ENCODE peak calls at places on chromosome 2, in ten cellular contexts. Y, R, Q, M, Z, I, E, K, T and F are unnamed samples.

GRCh38 chr2:198287706-198288105 is 483.3 kb downstream of the PLCL1 start:
- DNase-seq in Q (no peak), R (no peak), Z (no peak), I (no peak), Y (no peak), T (no peak), M (no peak), E (no peak), K (no peak), F (no peak)

GRCh38 chr2:119230630-119231185 is 7.1 kb downstream of the STEAP3 start:
- DNase-seq in R (peak; percentile 45), M (no peak), T (no peak), Q (peak; percentile 62), Z (peak; percentile 73), K (peak; percentile 38), E (no peak), Y (no peak), I (peak; percentile 63), F (no peak)

GRCh38 chr2:66305714-66306113 is 129.2 kb upstream of the MEIS1 start:
- DNase-seq in Z (no peak), Q (peak; percentile 6), K (no peak), I (peak; percentile 2), R (peak; percentile 6), Y (peak; percentile 1), T (no peak), M (no peak), E (no peak), F (no peak)

GRCh38 chr2:171966688-171967087 is 33.1 kb upstream of the METAP1D start:
- DNase-seq in M (no peak), Y (no peak), I (no peak), R (no peak), K (no peak), Q (no peak), T (no peak), Z (no peak), E (no peak), F (no peak)

GRCh38 chr2:23673830-23674679 is 252.9 kb downstream of the ATAD2B start:
- DNase-seq in I (no peak), K (no peak), T (no peak), M (peak; percentile 81), Z (peak; percentile 7), E (no peak), Y (peak; percentile 32), Q (no peak), R (peak; percentile 25), F (no peak)

GRCh38 chr2:97849881-97850540 is 136.6 kb downstream of the ZAP70 start:
- DNase-seq in M (no peak), Z (peak; percentile 46), R (peak; percentile 26), I (peak; percentile 18), E (no peak), K (peak; percentile 6), Y (peak; percentile 15), T (no peak), Q (no peak), F (no peak)

GRCh38 chr2:96556441-96557330 is 20.1 kb downstream of the ARID5A start:
- DNase-seq in I (peak; percentile 87), K (peak; percentile 86), R (peak; percentile 82), T (peak; percentile 74), M (no peak), Z (peak; percentile 97), Y (peak; percentile 72), Q (peak; percentile 63), E (no peak), F (peak; percentile 65)

GRCh38 chr2:2083113-2083757 is 247.8 kb downstream of the MYT1L start:
- DNase-seq in M (no peak), Q (no peak), E (no peak), T (no peak), I (no peak), R (no peak), K (no peak), Y (no peak), Z (no peak), F (no peak)

GRCh38 chr2:101679037-101679726 is 18.3 kb upstream of the MAP4K4 start:
- DNase-seq in Z (peak; percentile 65), M (no peak), T (no peak), E (no peak), I (peak; percentile 84), Q (peak; percentile 95), K (peak; percentile 78), R (peak; percentile 71), Y (peak; percentile 86), F (no peak)

GRCh38 chr2:62305421-62306176 is 109.7 kb downstream of the B3GNT2 start:
- DNase-seq in E (peak; percentile 29), Q (no peak), K (no peak), I (no peak), Y (no peak), R (no peak), Z (no peak), T (peak; percentile 80), M (no peak), F (peak; percentile 77)

GRCh38 chr2:6054394-6054732 is 362.2 kb downstream of the SOX11 start:
- DNase-seq in E (no peak), M (no peak), T (no peak), R (no peak), Q (no peak), Y (no peak), I (no peak), Z (no peak), K (no peak), F (no peak)

GRCh38 chr2:96580771-96581170 is 44.2 kb downstream of the ARID5A start:
- DNase-seq in Z (no peak), I (no peak), T (no peak), Q (no peak), E (no peak), Y (peak; percentile 19), M (peak; percentile 73), R (peak; percentile 64), K (no peak), F (no peak)

GRCh38 chr2:190649798-190650390 is 1.0 kb downstream of the NAB1 start:
- DNase-seq in Y (peak; percentile 41), I (peak; percentile 43), K (peak; percentile 36), T (peak; percentile 29), M (peak; percentile 21), Z (peak; percentile 53), E (no peak), Q (peak; percentile 56), R (peak; percentile 54), F (no peak)

GRCh38 chr2:197782121-197782520 is 3.0 kb downstream of the BOLL start:
- DNase-seq in Y (no peak), Q (no peak), I (no peak), R (no peak), K (no peak), T (no peak), E (no peak), M (no peak), Z (no peak), F (no peak)

GRCh38 chr2:1795261-1795828 is 51.0 kb upstream of the PXDN start:
- DNase-seq in Q (no peak), Z (no peak), M (no peak), R (no peak), I (no peak), K (no peak), T (no peak), E (no peak), Y (no peak), F (no peak)

GRCh38 chr2:218884519-218884918 is 3.9 kb downstream of the WNT10A start:
- DNase-seq in Y (no peak), Q (no peak), I (no peak), T (no peak), R (no peak), M (no peak), E (no peak), Z (no peak), K (no peak), F (no peak)

GRCh38 chr2:108927936-108928659 is 60.9 kb downstream of the EDAR start:
- DNase-seq in Z (peak; percentile 72), E (peak; percentile 34), T (peak; percentile 35), I (peak; percentile 64), Y (peak; percentile 59), K (peak; percentile 49), Q (peak; percentile 69), R (peak; percentile 83), M (peak; percentile 72), F (peak; percentile 48)

GRCh38 chr2:10497797-10498251 is 49.7 kb upstream of the ODC1 start:
- DNase-seq in M (peak; percentile 76), K (peak; percentile 88), T (peak; percentile 71), Y (peak; percentile 82), I (peak; percentile 83), Z (peak; percentile 92), Q (peak; percentile 60), E (peak; percentile 42), R (peak; percentile 90), F (peak; percentile 86)

GRCh38 chr2:25215948-25216679 is 47.7 kb upstream of the POMC start:
- DNase-seq in M (peak; percentile 96), Q (peak; percentile 51), T (peak; percentile 91), I (no peak), Z (peak; percentile 24), R (peak; percentile 86), K (peak; percentile 52), E (peak; percentile 87), Y (peak; percentile 61), F (peak; percentile 92)

GRCh38 chr2:85222792-85223191 is 89.6 kb downstream of the TCF7L1 start:
- DNase-seq in Q (peak; percentile 43), Y (peak; percentile 11), R (no peak), I (no peak), M (no peak), T (no peak), Z (no peak), E (no peak), K (no peak), F (no peak)

GRCh38 chr2:69720404-69720803 is 21.5 kb upstream of the ANXA4 start:
- DNase-seq in R (peak; percentile 57), K (peak; percentile 12), I (peak; percentile 18), T (no peak), Q (no peak), M (no peak), Z (peak; percentile 54), E (no peak), Y (no peak), F (no peak)

GRCh38 chr2:207315131-207315530 is 149.4 kb upstream of the KLF7 start:
- DNase-seq in R (peak; percentile 40), M (no peak), Y (peak; percentile 25), T (no peak), Q (no peak), I (peak; percentile 44), E (no peak), Z (peak; percentile 28), K (no peak), F (no peak)

GRCh38 chr2:62175728-62176127 is 20.2 kb upstream of the B3GNT2 start:
- DNase-seq in I (no peak), T (no peak), E (no peak), R (no peak), M (no peak), K (no peak), Y (no peak), Z (no peak), Q (no peak), F (no peak)

GRCh38 chr2:186546842-186547241 is 43.0 kb upstream of the ITGAV start:
- DNase-seq in I (peak; percentile 36), Y (peak; percentile 75), E (no peak), K (peak; percentile 38), R (peak; percentile 72), Q (peak; percentile 76), T (no peak), M (no peak), Z (no peak), F (no peak)

GRCh38 chr2:168119519-168120141 is 127.8 kb downstream of the STK39 start:
- DNase-seq in E (no peak), Z (peak; percentile 74), T (no peak), R (peak; percentile 82), M (peak; percentile 27), Q (peak; percentile 81), I (peak; percentile 76), K (peak; percentile 57), Y (peak; percentile 65), F (no peak)

GRCh38 chr2:16425462-16426336 is 239.9 kb downstream of the CYRIA start:
- DNase-seq in M (peak; percentile 41), K (no peak), Z (no peak), I (no peak), Y (no peak), T (no peak), R (no peak), E (no peak), Q (no peak), F (no peak)

GRCh38 chr2:11622611-11623010 is 47.4 kb downstream of the NTSR2 start:
- DNase-seq in Y (no peak), R (no peak), I (no peak), E (no peak), K (no peak), Z (no peak), M (no peak), Q (no peak), T (no peak), F (no peak)

GRCh38 chr2:36446258-36446657 is 90.7 kb downstream of the CRIM1 start:
- DNase-seq in Q (no peak), M (no peak), E (no peak), R (no peak), T (no peak), K (no peak), Y (no peak), Z (no peak), I (no peak), F (no peak)